ENCODE peak calls at places on chromosomes 1 and 21, in seven cellular contexts. One of them, this sample, is unnamed.
A peak's percentile ranks its signal among the peaks of the same experiment; 100 is the strongest.

GRCh38 chr1:115969509-115969908 is 6.8 kb upstream of the SLC22A15 start:
- DNase-seq in NT2/D1: peak; percentile 88
- DNase-seq in SK-N-SH: peak; percentile 34
- DNase-seq in K562: peak; percentile 22
- DNase-seq in H1: peak; percentile 68
- DNase-seq in HepG2: no peak
- DNase-seq in GM12878: no peak
- DNase-seq in this sample: peak; percentile 63

GRCh38 chr21:15300131-15300530 is 235.3 kb upstream of the NRIP1 start:
- DNase-seq in K562: no peak
- DNase-seq in H1: no peak
- DNase-seq in HepG2: no peak
- DNase-seq in SK-N-SH: no peak
- DNase-seq in GM12878: no peak
- DNase-seq in NT2/D1: no peak
- DNase-seq in this sample: no peak

GRCh38 chr1:228141871-228142615 is 2.0 kb downstream of the GUK1 start:
- DNase-seq in HepG2: no peak
- DNase-seq in SK-N-SH: peak; percentile 17
- DNase-seq in NT2/D1: no peak
- DNase-seq in H1: no peak
- DNase-seq in GM12878: no peak
- DNase-seq in K562: no peak
- DNase-seq in this sample: no peak

GRCh38 chr1:210262167-210262896 is 29.7 kb downstream of the SERTAD4 start:
- DNase-seq in GM12878: no peak
- DNase-seq in HepG2: peak; percentile 32
- DNase-seq in H1: no peak
- DNase-seq in NT2/D1: no peak
- DNase-seq in K562: no peak
- DNase-seq in SK-N-SH: peak; percentile 41
- DNase-seq in this sample: no peak

GRCh38 chr1:60265560-60266535 is 192.3 kb upstream of the C1orf87 start:
- DNase-seq in NT2/D1: no peak
- DNase-seq in GM12878: no peak
- DNase-seq in HepG2: peak; percentile 58
- DNase-seq in SK-N-SH: no peak
- DNase-seq in H1: no peak
- DNase-seq in K562: no peak
- DNase-seq in this sample: no peak

GRCh38 chr1:115678141-115678540 is 36.4 kb downstream of the VANGL1 start:
- DNase-seq in K562: no peak
- DNase-seq in GM12878: no peak
- DNase-seq in NT2/D1: no peak
- DNase-seq in HepG2: no peak
- DNase-seq in H1: no peak
- DNase-seq in SK-N-SH: no peak
- DNase-seq in this sample: no peak

GRCh38 chr1:31788825-31789256 is 24.7 kb upstream of the ADGRB2 start:
- DNase-seq in HepG2: peak; percentile 28
- DNase-seq in H1: peak; percentile 74
- DNase-seq in K562: no peak
- DNase-seq in SK-N-SH: no peak
- DNase-seq in GM12878: peak; percentile 19
- DNase-seq in NT2/D1: peak; percentile 33
- DNase-seq in this sample: no peak

GRCh38 chr21:34594566-34595234 is 20.2 kb downstream of the RCAN1 start:
- DNase-seq in GM12878: no peak
- DNase-seq in H1: peak; percentile 31
- DNase-seq in NT2/D1: no peak
- DNase-seq in SK-N-SH: no peak
- DNase-seq in K562: no peak
- DNase-seq in HepG2: no peak
- DNase-seq in this sample: no peak

GRCh38 chr1:68383092-68383491 is 66.7 kb downstream of the RPE65 start:
- DNase-seq in GM12878: no peak
- DNase-seq in K562: no peak
- DNase-seq in SK-N-SH: no peak
- DNase-seq in HepG2: no peak
- DNase-seq in NT2/D1: no peak
- DNase-seq in H1: no peak
- DNase-seq in this sample: peak; percentile 59

DNA sequence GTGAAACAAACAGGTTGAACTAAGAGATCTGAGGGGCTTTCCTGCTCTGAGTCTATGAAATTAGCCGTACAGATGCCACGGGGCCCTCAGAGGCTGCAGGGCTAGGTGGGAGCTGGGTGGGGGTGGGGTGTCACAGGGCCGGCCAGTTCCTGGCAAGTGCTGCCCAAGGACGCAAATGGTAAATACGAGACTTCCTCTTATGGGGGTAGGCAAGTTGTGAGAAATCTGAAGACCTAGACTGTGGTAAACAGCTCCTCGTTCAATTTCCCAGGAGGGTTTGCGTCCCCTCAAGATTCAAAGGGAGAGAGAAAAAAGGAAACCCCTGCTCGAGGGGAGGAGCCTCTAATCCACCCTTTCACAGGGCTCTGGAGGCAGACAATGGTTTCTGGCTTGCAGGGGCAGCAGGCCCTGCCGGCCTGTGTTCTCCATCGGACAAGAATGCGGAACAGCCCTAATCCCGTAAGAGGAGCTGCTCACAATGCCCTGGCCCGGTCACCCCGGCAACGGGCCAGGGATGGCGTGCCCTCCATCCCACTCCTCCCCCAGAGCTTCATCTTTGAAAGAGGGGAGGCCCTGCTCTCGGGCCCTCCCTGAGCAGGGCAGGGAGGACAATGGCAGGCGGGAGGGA is 7.8 kb downstream of the NUAK2 start:
- DNase-seq in SK-N-SH: no peak
- DNase-seq in NT2/D1: peak; percentile 99
- DNase-seq in H1: peak; percentile 79
- DNase-seq in K562: no peak
- DNase-seq in GM12878: peak; percentile 48
- DNase-seq in HepG2: no peak
- DNase-seq in this sample: no peak
- TF ChIP-seq YY1 in SK-N-SH: no peak
- TF ChIP-seq YY1 in NT2/D1: no peak
- TF ChIP-seq YY1 in H1: peak; percentile 79
- TF ChIP-seq YY1 in K562: no peak
- TF ChIP-seq YY1 in GM12878: no peak
- TF ChIP-seq YY1 in HepG2: no peak
- TF ChIP-seq YY1 in this sample: no peak

DNA sequence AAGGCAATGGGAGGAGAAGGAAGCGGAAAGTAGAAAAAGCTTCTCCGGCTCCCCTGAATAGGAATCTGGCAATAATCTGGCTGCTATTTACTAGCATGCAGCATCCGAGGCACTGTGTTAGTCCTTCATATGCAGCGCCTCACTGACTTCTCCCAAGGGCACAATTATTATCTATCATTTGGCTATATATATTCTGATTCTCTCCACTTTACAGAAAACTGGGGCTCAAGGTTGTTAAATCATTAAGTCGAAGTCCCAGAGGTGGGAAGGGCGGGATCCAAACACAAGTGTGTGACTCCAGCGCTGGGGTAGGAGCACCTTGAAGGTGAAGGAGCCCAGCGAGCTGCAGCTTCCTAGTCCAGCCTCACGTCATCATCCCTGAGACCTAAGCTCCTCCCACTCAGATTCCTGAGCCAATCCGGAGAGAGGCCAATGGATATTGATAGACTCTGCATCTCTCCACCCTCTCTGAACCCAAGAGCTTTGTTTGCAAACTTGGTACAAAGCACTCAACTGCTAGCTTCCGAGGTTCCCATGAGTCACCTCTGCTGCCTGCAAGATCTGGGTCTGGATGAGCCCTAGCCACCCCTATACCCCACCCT is 16.6 kb upstream of the EYA3 start:
- DNase-seq in H1: peak; percentile 81
- DNase-seq in SK-N-SH: peak; percentile 30
- DNase-seq in GM12878: no peak
- DNase-seq in NT2/D1: peak; percentile 74
- DNase-seq in K562: peak; percentile 88
- DNase-seq in HepG2: peak; percentile 77
- DNase-seq in this sample: peak; percentile 67
- TF ChIP-seq YY1 in H1: no peak
- TF ChIP-seq YY1 in SK-N-SH: no peak
- TF ChIP-seq YY1 in GM12878: no peak
- TF ChIP-seq YY1 in NT2/D1: no peak
- TF ChIP-seq YY1 in K562: no peak
- TF ChIP-seq YY1 in HepG2: no peak
- TF ChIP-seq YY1 in this sample: no peak

GRCh38 chr1:41783189-41783639 is 135.5 kb downstream of the HIVEP3 start:
- DNase-seq in NT2/D1: no peak
- DNase-seq in SK-N-SH: no peak
- DNase-seq in K562: no peak
- DNase-seq in GM12878: no peak
- DNase-seq in HepG2: no peak
- DNase-seq in H1: no peak
- DNase-seq in this sample: peak; percentile 79
- TF ChIP-seq YY1 in NT2/D1: no peak
- TF ChIP-seq YY1 in SK-N-SH: no peak
- TF ChIP-seq YY1 in K562: no peak
- TF ChIP-seq YY1 in GM12878: no peak
- TF ChIP-seq YY1 in HepG2: no peak
- TF ChIP-seq YY1 in H1: no peak
- TF ChIP-seq YY1 in this sample: no peak

GRCh38 chr1:75615664-75616435 is 4.9 kb upstream of the SLC44A5 start:
- DNase-seq in HepG2: no peak
- DNase-seq in K562: peak; percentile 27
- DNase-seq in GM12878: no peak
- DNase-seq in H1: peak; percentile 73
- DNase-seq in NT2/D1: peak; percentile 33
- DNase-seq in SK-N-SH: peak; percentile 88
- DNase-seq in this sample: no peak

GRCh38 chr1:75618382-75618781 is 7.5 kb upstream of the SLC44A5 start:
- DNase-seq in K562: no peak
- DNase-seq in NT2/D1: no peak
- DNase-seq in SK-N-SH: no peak
- DNase-seq in HepG2: no peak
- DNase-seq in GM12878: no peak
- DNase-seq in H1: no peak
- DNase-seq in this sample: no peak

GRCh38 chr1:75611014-75611413 is at the start of gene SLC44A5:
- DNase-seq in SK-N-SH: no peak
- DNase-seq in NT2/D1: no peak
- DNase-seq in GM12878: no peak
- DNase-seq in K562: no peak
- DNase-seq in H1: no peak
- DNase-seq in HepG2: no peak
- DNase-seq in this sample: no peak

GRCh38 chr1:75614455-75615379 is 3.8 kb upstream of the SLC44A5 start:
- DNase-seq in H1: peak; percentile 79
- DNase-seq in K562: peak; percentile 24
- DNase-seq in HepG2: peak; percentile 57
- DNase-seq in SK-N-SH: peak; percentile 86
- DNase-seq in GM12878: no peak
- DNase-seq in NT2/D1: peak; percentile 75
- DNase-seq in this sample: peak; percentile 19

GRCh38 chr1:75616436-75617433 is 5.8 kb upstream of the SLC44A5 start:
- DNase-seq in K562: no peak
- DNase-seq in SK-N-SH: no peak
- DNase-seq in H1: peak; percentile 65
- DNase-seq in NT2/D1: peak; percentile 58
- DNase-seq in HepG2: no peak
- DNase-seq in GM12878: no peak
- DNase-seq in this sample: no peak
- TF ChIP-seq YY1 in K562: no peak
- TF ChIP-seq YY1 in SK-N-SH: no peak
- TF ChIP-seq YY1 in H1: no peak
- TF ChIP-seq YY1 in NT2/D1: no peak
- TF ChIP-seq YY1 in HepG2: no peak
- TF ChIP-seq YY1 in GM12878: no peak
- TF ChIP-seq YY1 in this sample: no peak

DNA sequence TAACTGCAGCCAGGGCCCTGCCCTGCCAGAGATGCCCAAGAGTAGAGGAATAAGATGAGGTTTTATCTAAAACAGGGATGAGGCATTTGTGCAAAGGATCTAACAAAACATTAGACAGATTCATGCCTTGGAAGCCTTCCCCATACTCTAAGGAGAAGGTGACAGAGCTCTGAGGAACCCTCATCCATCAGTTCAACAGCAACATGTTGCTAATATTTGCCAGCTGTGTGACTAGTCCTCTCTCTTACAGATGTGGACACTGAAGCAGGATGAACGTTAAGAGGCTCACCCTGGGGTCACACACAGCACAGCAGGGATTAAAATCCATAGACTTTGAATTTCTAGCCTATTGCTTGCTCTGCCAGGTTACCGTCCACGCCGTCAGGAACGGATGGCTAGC is 99.0 kb downstream of the ZBTB18 start:
- DNase-seq in HepG2: no peak
- DNase-seq in H1: no peak
- DNase-seq in SK-N-SH: no peak
- DNase-seq in K562: no peak
- DNase-seq in GM12878: no peak
- DNase-seq in NT2/D1: no peak
- DNase-seq in this sample: no peak
- TF ChIP-seq YY1 in HepG2: no peak
- TF ChIP-seq YY1 in H1: no peak
- TF ChIP-seq YY1 in SK-N-SH: no peak
- TF ChIP-seq YY1 in K562: no peak
- TF ChIP-seq YY1 in GM12878: no peak
- TF ChIP-seq YY1 in NT2/D1: no peak
- TF ChIP-seq YY1 in this sample: no peak